ENCODE peak calls at places on chromosomes 3 and 15, in six cellular contexts. S is iris pigment epithelial cell, T is posterior cingulate gyrus, V is brain microvascular endothelial cell, M is HCT116, H is fibroblast of mammary gland. F is an unnamed sample.

GRCh38 chr15:59545573-59545972 is 66.0 kb upstream of the GCNT3 start:
- DNase-seq in S (no peak), T (no peak), V (no peak), H (no peak), M (no peak), F (no peak)

GRCh38 chr3:16937421-16937820 is 52.7 kb downstream of the PLCL2 start:
- DNase-seq in S (peak), T (no peak), H (no peak), M (no peak), V (no peak), F (no peak)

GRCh38 chr3:145673790-145674189 is 487.2 kb downstream of the PLOD2 start:
- DNase-seq in S (no peak), M (no peak), V (no peak), H (no peak), T (no peak), F (no peak)

GRCh38 chr15:79593119-79593869 is 161.2 kb downstream of the MINAR1 start:
- DNase-seq in S (peak), H (peak), T (no peak), M (no peak), V (no peak), F (peak)

GRCh38 chr15:93321881-93322282 is 232.9 kb upstream of the RGMA start:
- DNase-seq in T (no peak), V (peak), M (no peak), H (no peak), S (peak), F (no peak)

GRCh38 chr15:60580650-60581415 is 101.9 kb upstream of the ICE2 start:
- DNase-seq in V (no peak), H (no peak), T (no peak), S (peak), M (no peak), F (peak)

GRCh38 chr3:113594066-113594465 is 61.7 kb downstream of the SIDT1 start:
- DNase-seq in H (no peak), M (no peak), V (no peak), S (no peak), T (no peak), F (no peak)

GRCh38 chr3:72953325-72953956 is 43.2 kb upstream of the PPP4R2 start:
- DNase-seq in M (no peak), V (no peak), H (peak), T (no peak), S (peak), F (no peak)

GRCh38 chr15:81091889-81092558 is 42.0 kb upstream of the CFAP161 start:
- DNase-seq in T (no peak), H (peak), S (peak), V (peak), M (peak), F (peak)

F was measured in EH.